ENCODE peak calls at places on chromosome 18, in five cellular contexts. V is upper lobe of left lung, P is psoas muscle, N is left ventricle myocardium inferior, F is tibial nerve. K is an unnamed sample.

GRCh38 chr18:13447621-13448020 is 229.1 kb downstream of the LDLRAD4 start:
- DNase-seq in N (no peak), F (no peak), P (peak; percentile 71), V (no peak), K (peak; percentile 91)

GRCh38 chr18:12424252-12424651 is 16.5 kb downstream of the PRELID3A start:
- DNase-seq in F (no peak), P (no peak), V (no peak), N (no peak), K (no peak)

GRCh38 chr18:46939998-46940571 is 22.7 kb downstream of the KATNAL2 start:
- DNase-seq in N (no peak), V (no peak), F (no peak), P (no peak), K (no peak)

GRCh38 chr18:24198461-24198860 is 59.6 kb downstream of the CABYR start:
- DNase-seq in N (no peak), P (peak; percentile 73), F (no peak), V (no peak), K (no peak)

GRCh38 chr18:48300463-48300961 is 108.7 kb downstream of the ZBTB7C start:
- DNase-seq in F (no peak), P (no peak), V (no peak), N (peak; percentile 42), K (peak; percentile 56)

GRCh38 chr18:34647251-34647650 is 62.8 kb upstream of the DTNA start:
- DNase-seq in F (no peak), V (no peak), N (no peak), P (no peak), K (no peak)

GRCh38 chr18:74493689-74494088 is 2.5 kb upstream of the CNDP2 start:
- DNase-seq in F (no peak), N (no peak), P (no peak), V (no peak), K (no peak)

GRCh38 chr18:57353940-57354461 is 1.6 kb downstream of the ST8SIA3 start:
- DNase-seq in F (no peak), N (peak; percentile 30), P (no peak), V (peak; percentile 89), K (no peak)

GRCh38 chr18:13474907-13475306 is 251.5 kb downstream of the FAM210A start:
- DNase-seq in F (no peak), V (no peak), P (no peak), N (no peak), K (no peak)

GRCh38 chr18:27921904-27922541 is 254.9 kb downstream of the CDH2 start:
- DNase-seq in F (no peak), N (no peak), P (no peak), V (no peak), K (no peak)

GRCh38 chr18:69659142-69659651 is 258.5 kb downstream of the DOK6 start:
- DNase-seq in P (no peak), V (no peak), N (no peak), F (no peak), K (no peak)

GRCh38 chr18:75208055-75208835 is 694 bp downstream of the PTGR3 start:
- DNase-seq in N (peak; percentile 58), F (peak; percentile 44), P (peak; percentile 63), V (peak; percentile 92), K (peak; percentile 19)

GRCh38 chr18:13797157-13797611 is 26.8 kb upstream of the MC5R start:
- DNase-seq in P (no peak), F (no peak), V (no peak), N (no peak), K (no peak)

GRCh38 chr18:27780061-27780740 is 396.7 kb downstream of the CDH2 start:
- DNase-seq in V (no peak), N (no peak), P (no peak), F (no peak), K (no peak)

GRCh38 chr18:45009766-45010165 is 329.1 kb downstream of the SETBP1 start:
- DNase-seq in V (no peak), P (no peak), N (no peak), F (no peak), K (no peak)

GRCh38 chr18:62637807-62638687 is 77.3 kb upstream of the PHLPP1 start:
- DNase-seq in P (no peak), F (no peak), N (no peak), V (no peak), K (no peak)

GRCh38 chr18:9105420-9105819 is 2.9 kb downstream of the NDUFV2 start:
- DNase-seq in F (no peak), N (no peak), P (no peak), V (no peak), K (no peak)

GRCh38 chr18:9106094-9106493 is 3.6 kb downstream of the NDUFV2 start:
- DNase-seq in V (no peak), N (no peak), F (no peak), P (no peak), K (no peak)

GRCh38 chr18:9109523-9109922 is 7.0 kb downstream of the NDUFV2 start:
- DNase-seq in V (no peak), P (no peak), F (no peak), N (no peak), K (no peak)

GRCh38 chr18:9106800-9107574 is 4.5 kb downstream of the NDUFV2 start:
- DNase-seq in N (no peak), F (no peak), V (no peak), P (no peak), K (no peak)

DNA sequence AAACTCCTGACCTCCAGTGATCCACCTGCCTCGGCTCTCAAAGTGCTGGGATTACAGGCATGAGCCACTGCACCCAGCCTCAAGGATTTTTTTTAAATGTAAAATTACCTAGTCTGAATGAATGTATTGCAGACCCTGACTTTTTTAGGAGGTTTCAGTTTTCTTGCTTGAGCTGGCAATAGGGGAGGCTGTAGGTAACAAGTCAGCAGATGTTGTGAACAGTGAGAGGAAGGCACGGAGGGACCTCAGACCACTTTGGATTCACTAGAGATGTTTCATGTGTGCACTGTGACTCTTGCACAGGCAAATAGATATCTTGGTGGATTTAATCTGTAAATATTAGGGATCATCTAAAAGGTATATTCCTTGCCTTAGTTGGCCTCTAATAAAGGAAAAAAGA is 6.4 kb downstream of the NDUFV2 start:
- DNase-seq in F (no peak), V (no peak), N (no peak), P (no peak), K (no peak)
- H3K36me3 ChIP-seq in F (no peaks in the 10 kb centered on the region), V (peaks cover 3% of the 10 kb centered on the region), N (no peaks in the 10 kb centered on the region), P (no peaks in the 10 kb centered on the region), K (no peaks in the 10 kb centered on the region)

GRCh38 chr18:76519156-76519549 is 24.1 kb upstream of the ZNF516 start:
- DNase-seq in V (no peak), P (no peak), F (no peak), N (no peak), K (no peak)
- H3K4me3 ChIP-seq in V (no peak overlapping the region), P (peak overlapping the region; percentile 61), F (peak overlapping the region; percentile 40), N (peak overlapping the region; percentile 58), K (peak overlapping the region; percentile 41)

GRCh38 chr18:39655341-39655740 is 2089.7 kb upstream of the CELF4 start:
- DNase-seq in V (no peak), F (no peak), P (no peak), N (no peak), K (no peak)
- TF ChIP-seq CTCF in V (no peak), F (no peak), P (no peak), N (no peak), K (no peak)

GRCh38 chr18:36176739-36177138 is 10.6 kb upstream of the MOCOS start:
- DNase-seq in V (no peak), N (no peak), P (no peak), F (no peak), K (no peak)

GRCh38 chr18:36176177-36176584 is 11.1 kb upstream of the MOCOS start:
- DNase-seq in V (no peak), P (no peak), F (no peak), N (no peak), K (no peak)

GRCh38 chr18:36177913-36178312 is 9.4 kb upstream of the MOCOS start:
- DNase-seq in N (no peak), F (no peak), V (no peak), P (no peak), K (no peak)

GRCh38 chr18:36179562-36180334 is 7.5 kb upstream of the MOCOS start:
- DNase-seq in V (no peak), F (peak; percentile 83), N (peak; percentile 77), P (peak; percentile 76), K (no peak)

GRCh38 chr18:36175481-36175880 is 11.8 kb upstream of the MOCOS start:
- DNase-seq in V (no peak), P (no peak), F (no peak), N (no peak), K (no peak)
- H3K36me3 ChIP-seq in V (peaks cover 70% of the 10 kb centered on the region), P (no peaks in the 10 kb centered on the region), F (peaks cover 74% of the 10 kb centered on the region), N (peaks cover 60% of the 10 kb centered on the region), K (peaks cover 61% of the 10 kb centered on the region)

GRCh38 chr18:36308711-36309435 is 11.4 kb downstream of the FHOD3 start:
- DNase-seq in V (no peak), N (no peak), P (no peak), F (no peak), K (no peak)
- H3K4me3 ChIP-seq in V (no peak overlapping the region), N (peak overlapping the region; percentile 20), P (no peak overlapping the region), F (no peak overlapping the region), K (no peak overlapping the region)

GRCh38 chr18:63986885-63987284 is 17.0 kb downstream of the SERPINB8 start:
- DNase-seq in V (no peak), P (no peak), F (no peak), N (no peak), K (no peak)
- TF ChIP-seq CTCF in V (no peak), P (no peak), F (no peak), N (no peak), K (no peak)

GRCh38 chr18:80037869-80038630 is 3.8 kb downstream of the RBFA start:
- DNase-seq in F (no peak), P (no peak), V (no peak), N (no peak), K (no peak)

GRCh38 chr18:80037300-80037699 is 3.1 kb downstream of the RBFA start:
- DNase-seq in F (no peak), N (no peak), P (no peak), V (no peak), K (no peak)

GRCh38 chr18:80042785-80043184 is 8.6 kb downstream of the RBFA start:
- DNase-seq in P (no peak), V (no peak), F (no peak), N (no peak), K (no peak)

GRCh38 chr18:80041424-80041823 is 7.2 kb downstream of the RBFA start:
- DNase-seq in V (no peak), N (no peak), P (no peak), F (no peak), K (no peak)

GRCh38 chr18:80040515-80040914 is 6.3 kb downstream of the RBFA start:
- DNase-seq in P (no peak), F (no peak), V (no peak), N (no peak), K (no peak)
- H3K36me3 ChIP-seq in P (peaks cover 3% of the 10 kb centered on the region), F (peaks cover 81% of the 10 kb centered on the region), V (peaks cover 44% of the 10 kb centered on the region), N (peaks cover 37% of the 10 kb centered on the region), K (peaks cover 54% of the 10 kb centered on the region)

DNA sequence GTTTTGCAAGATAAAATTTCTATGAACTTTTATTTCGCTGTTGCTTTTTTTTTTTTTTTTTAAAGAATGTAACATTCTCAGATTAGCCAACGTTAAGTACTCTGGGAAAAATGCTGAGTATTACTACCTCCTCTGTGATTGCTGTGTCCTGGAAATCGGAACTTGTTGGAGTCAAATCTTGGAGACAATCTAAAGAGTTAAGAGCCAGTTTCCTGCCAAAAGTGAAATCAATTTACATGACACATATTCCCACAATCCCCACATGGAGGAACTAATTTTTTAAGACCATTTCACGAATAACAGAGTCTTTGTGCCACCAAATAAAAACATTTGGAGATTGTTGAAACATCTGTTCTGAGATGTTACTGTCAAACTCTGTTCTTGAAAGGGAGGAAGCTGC is 127.8 kb downstream of the MEP1B start:
- DNase-seq in N (no peak), P (no peak), F (no peak), V (no peak), K (no peak)
- H3K4me3 ChIP-seq in N (no peak overlapping the region), P (no peak overlapping the region), F (no peak overlapping the region), V (no peak overlapping the region), K (no peak overlapping the region)

K was measured in ascending aorta.